ENCODE peak calls at places on chromosomes 1 and 21, in six cellular contexts. V is substantia nigra, P is PC-3, S is DMS153, Q is iPS-NIHi11, L is HFFc6. E is an unnamed sample.

GRCh38 chr21:43274946-43275310 is 106.1 kb downstream of the CRYAA start:
- DNase-seq in V (no peak), P (no peak), S (no peak), Q (no peak), L (no peak), E (no peak)

GRCh38 chr1:2279210-2279639 is 51.1 kb downstream of the SKI start:
- DNase-seq in V (no peak), P (no peak), S (no peak), Q (peak), L (peak), E (no peak)

GRCh38 chr1:161727343-161727924 is 6.1 kb downstream of the FCRLB start:
- DNase-seq in V (no peak), P (peak), S (no peak), Q (peak), L (peak), E (peak)

GRCh38 chr1:203142684-203143408 is 15.3 kb downstream of the ADORA1 start:
- DNase-seq in V (no peak), P (no peak), S (peak), Q (no peak), L (no peak), E (no peak)

GRCh38 chr1:29960156-29960755 is 723.9 kb downstream of the PTPRU start:
- DNase-seq in V (no peak), P (no peak), S (no peak), Q (no peak), L (no peak), E (no peak)

GRCh38 chr1:91894036-91894761 is 8.2 kb upstream of the TGFBR3 start:
- DNase-seq in V (no peak), P (no peak), S (no peak), Q (no peak), L (peak), E (no peak)

GRCh38 chr1:62439652-62440371 is 3.0 kb downstream of the USP1 start:
- DNase-seq in V (no peak), P (no peak), S (no peak), Q (no peak), L (peak), E (no peak)

GRCh38 chr1:29655945-29656866 is 419.9 kb downstream of the PTPRU start:
- DNase-seq in V (no peak), P (peak), S (peak), Q (peak), L (no peak), E (no peak)

GRCh38 chr1:201603613-201604232 is 64.8 kb downstream of the NAV1 start:
- DNase-seq in V (no peak), P (no peak), S (no peak), Q (no peak), L (no peak), E (no peak)

GRCh38 chr1:71147637-71148360 is 67.0 kb upstream of the ZRANB2 start:
- DNase-seq in V (no peak), P (no peak), S (no peak), Q (no peak), L (no peak), E (no peak)

GRCh38 chr1:30518696-30519095 is 204.7 kb downstream of the MATN1 start:
- DNase-seq in V (no peak), P (no peak), S (no peak), Q (no peak), L (no peak), E (no peak)

GRCh38 chr1:112803906-112804762 is 89.0 kb upstream of the PPM1J start:
- DNase-seq in V (peak), P (peak), S (peak), Q (peak), L (peak), E (peak)